ENCODE peak calls at places on chromosomes 6 and 20, in seven cellular contexts. D is mesothelial cell of epicardium, P is tibial nerve, J is AG04450, Y is brain microvascular endothelial cell, L is fibroblast of lung, T is left lung. R is an unnamed sample.

GRCh38 chr20:45209924-45210323 is 3.1 kb downstream of the SEMG1 start:
- DNase-seq in P (no peak), D (no peak), T (no peak), Y (no peak), J (no peak), L (no peak), R (no peak)

GRCh38 chr6:24719125-24719931 is at the start of gene C6orf62:
- DNase-seq in L (peak; percentile 33), D (no peak), P (no peak), T (peak; percentile 81), J (no peak), Y (peak; percentile 8), R (no peak)

GRCh38 chr6:43395822-43396221 is 26.4 kb upstream of the ZNF318 start:
- DNase-seq in P (no peak), T (no peak), J (no peak), D (no peak), L (no peak), Y (no peak), R (no peak)

GRCh38 chr6:30350519-30350918 is 5.6 kb downstream of the RPP21 start:
- DNase-seq in Y (no peak), T (no peak), L (peak; percentile 24), P (no peak), D (no peak), J (no peak), R (no peak)

GRCh38 chr20:23097636-23098580 is 11.8 kb upstream of the CD93 start:
- DNase-seq in J (no peak), L (no peak), P (no peak), T (no peak), D (no peak), Y (no peak), R (no peak)

GRCh38 chr20:31566658-31567379 is 38.3 kb upstream of the ID1 start:
- DNase-seq in D (no peak), J (no peak), Y (no peak), L (peak; percentile 25), T (no peak), P (no peak), R (no peak)

GRCh38 chr6:143400258-143401059 is 50.0 kb downstream of the ADAT2 start:
- DNase-seq in P (no peak), T (no peak), Y (no peak), J (no peak), L (peak; percentile 44), D (no peak), R (no peak)

GRCh38 chr6:79868098-79868722 is 79.1 kb downstream of the ELOVL4 start:
- DNase-seq in L (peak; percentile 59), Y (peak; percentile 65), T (no peak), J (peak; percentile 39), D (no peak), P (no peak), R (no peak)

GRCh38 chr20:8790442-8791074 is 278.3 kb upstream of the PLCB4 start:
- DNase-seq in D (no peak), J (peak; percentile 15), Y (peak; percentile 61), P (no peak), L (peak; percentile 45), T (no peak), R (no peak)

GRCh38 chr6:145714731-145715130 is 20.6 kb downstream of the EPM2A start:
- DNase-seq in J (no peak), T (no peak), L (no peak), D (no peak), P (no peak), Y (no peak), R (no peak)

GRCh38 chr20:9966966-9967365 is 67.8 kb upstream of the ANKEF1 start:
- DNase-seq in J (no peak), L (no peak), D (no peak), Y (no peak), T (no peak), P (no peak), R (no peak)

GRCh38 chr20:871948-872347 is 38.4 kb downstream of the FAM110A start:
- DNase-seq in J (no peak), P (no peak), D (no peak), T (no peak), L (no peak), Y (no peak), R (no peak)

GRCh38 chr6:127855542-127856159 is 45.2 kb downstream of the THEMIS start:
- DNase-seq in P (no peak), Y (peak; percentile 54), J (no peak), T (no peak), D (no peak), L (no peak), R (no peak)

GRCh38 chr6:165659945-165660862 is 2.8 kb downstream of the PDE10A start:
- DNase-seq in P (no peak), T (no peak), J (no peak), Y (no peak), L (no peak), D (no peak), R (no peak)

GRCh38 chr6:20850687-20851416 is 316.6 kb downstream of the CDKAL1 start:
- DNase-seq in P (no peak), J (no peak), L (no peak), Y (no peak), D (no peak), T (no peak), R (no peak)

GRCh38 chr6:154754152-154754551 is 20.9 kb downstream of the SCAF8 start:
- DNase-seq in Y (peak; percentile 18), L (peak; percentile 76), J (no peak), D (no peak), P (no peak), T (no peak), R (no peak)

GRCh38 chr6:33589723-33590530 is 9.9 kb upstream of the BAK1 start:
- DNase-seq in Y (peak; percentile 41), P (no peak), L (peak; percentile 91), T (peak; percentile 87), J (peak; percentile 57), D (no peak), R (no peak)

GRCh38 chr6:134247271-134247833 is 70.6 kb downstream of the SGK1 start:
- DNase-seq in Y (no peak), P (no peak), T (no peak), D (no peak), L (no peak), J (no peak), R (no peak)

GRCh38 chr20:6502219-6502618 is 265.3 kb upstream of the BMP2 start:
- DNase-seq in D (no peak), T (no peak), J (no peak), L (peak; percentile 38), P (no peak), Y (no peak), R (no peak)

DNA sequence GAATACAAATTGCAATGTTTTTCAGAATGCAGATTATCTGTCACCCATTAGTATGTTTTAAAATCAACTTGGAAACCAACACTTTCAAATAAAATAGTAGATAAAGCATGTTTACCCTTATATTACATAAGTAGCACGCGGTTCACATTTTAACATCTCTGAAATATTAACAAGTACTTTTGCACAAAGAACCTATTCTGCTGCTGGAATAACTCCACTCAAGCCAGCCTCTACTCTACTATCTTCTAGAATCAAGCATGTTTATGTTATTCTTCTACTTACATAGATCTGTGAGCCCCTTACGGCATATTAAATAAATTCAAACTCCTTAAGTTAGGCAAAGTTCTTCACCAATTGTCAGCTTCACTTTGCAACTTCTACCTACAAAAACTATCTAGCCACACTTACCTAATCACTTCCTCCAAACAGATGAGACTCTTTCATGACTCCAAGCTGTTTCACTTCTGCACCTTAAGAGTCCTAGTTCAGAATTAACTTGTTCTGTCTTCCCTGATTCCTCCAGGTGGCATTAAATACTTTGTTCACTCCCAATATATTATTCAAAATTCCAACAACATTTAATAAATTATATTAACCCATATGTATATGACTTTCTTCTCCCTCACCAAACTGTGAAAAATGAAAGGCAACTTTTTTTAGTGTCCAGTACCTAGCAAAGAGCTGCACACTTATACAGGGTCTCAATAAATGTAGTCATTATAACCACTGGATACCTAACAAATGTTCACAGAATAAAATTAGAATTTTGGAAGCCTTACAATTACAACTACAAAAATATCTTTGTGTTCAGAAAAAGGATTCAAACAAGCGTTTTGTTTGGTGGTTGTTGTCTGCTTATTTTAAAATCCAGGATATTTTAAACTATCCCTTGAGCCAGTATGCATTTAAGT is 12.1 kb downstream of the CEP85L start:
- DNase-seq in Y (no peak), P (no peak), D (no peak), J (no peak), L (no peak), T (no peak), R (no peak)
- TF ChIP-seq CTCF in Y (no peak), P (no peak), D (no peak), J (no peak), L (no peak), T (no peak), R (no peak)

DNA sequence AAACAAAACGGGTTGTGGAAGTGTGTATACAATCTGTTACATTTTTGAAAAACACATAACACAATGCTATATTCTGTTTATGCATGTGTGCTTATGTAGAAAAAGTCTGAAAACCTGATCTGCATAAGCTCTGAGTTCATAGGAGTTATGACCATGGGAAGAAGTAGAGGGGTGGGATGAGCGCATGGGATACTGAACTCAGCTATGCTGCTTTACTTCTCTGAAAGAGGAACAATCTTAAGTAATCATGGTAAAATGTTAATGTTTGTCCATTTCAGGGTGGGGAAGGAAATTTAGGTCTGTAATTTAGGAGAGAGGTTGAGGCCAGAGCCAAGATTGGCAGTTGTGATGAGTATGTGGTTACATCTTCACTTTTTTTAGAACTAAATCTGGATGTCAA is 126.8 kb downstream of the MTHFD1L start:
- DNase-seq in T (no peak), J (no peak), Y (no peak), D (no peak), L (no peak), P (no peak), R (no peak)
- TF ChIP-seq CTCF in T (no peak), J (no peak), Y (no peak), D (no peak), L (no peak), P (no peak), R (no peak)

DNA sequence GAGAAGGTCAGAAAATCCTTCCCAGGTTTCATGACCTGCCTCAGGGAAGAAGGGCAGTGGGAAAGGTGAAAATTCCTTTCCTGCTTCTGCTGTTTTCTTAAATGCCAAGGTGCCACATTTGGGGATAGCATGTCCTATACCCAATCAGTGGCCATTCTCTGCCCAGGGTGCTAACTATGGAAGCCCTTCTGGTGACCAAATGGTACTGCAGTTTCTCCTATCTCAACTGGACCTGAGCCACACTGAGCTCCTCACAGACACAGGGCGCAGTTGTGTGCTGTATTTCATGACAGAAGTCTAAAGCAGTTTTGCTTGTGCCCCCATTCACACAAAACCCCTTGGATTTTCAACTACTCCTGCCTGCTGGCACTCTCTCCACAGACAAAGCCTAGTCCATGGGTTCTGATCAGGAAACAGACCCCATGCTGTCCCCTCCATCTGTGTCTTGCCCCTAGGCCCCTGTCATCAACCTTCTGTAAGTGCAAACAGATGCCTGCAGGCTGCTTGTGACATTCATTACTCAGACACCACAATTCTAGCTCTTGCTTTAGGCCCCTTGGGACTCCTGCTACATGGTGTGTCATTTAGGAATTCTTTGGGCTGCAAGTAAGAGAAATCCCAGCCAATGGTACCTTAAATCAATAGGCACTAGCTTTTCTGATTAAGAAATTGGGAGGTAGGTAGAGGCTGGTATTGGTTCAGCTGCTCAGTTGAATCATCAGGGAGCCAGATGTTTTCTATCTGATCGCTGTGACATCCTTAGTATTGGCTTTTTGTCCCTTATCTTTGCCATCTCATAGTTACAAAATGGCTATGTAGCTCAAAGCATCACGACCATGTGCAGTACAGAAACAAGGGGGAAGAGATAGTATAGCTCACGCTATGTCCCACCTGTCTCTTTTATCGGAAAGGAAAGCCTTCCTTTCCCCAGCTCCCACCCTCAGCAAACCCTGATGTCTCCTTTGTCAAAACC is 147.8 kb downstream of the CD83 start:
- DNase-seq in Y (no peak), P (no peak), L (no peak), D (no peak), T (no peak), J (no peak), R (no peak)
- TF ChIP-seq CTCF in Y (peak; percentile 26), P (no peak), L (no peak), D (peak; percentile 25), T (no peak), J (peak; percentile 10), R (peak; percentile 35)

GRCh38 chr20:20465259-20465658 is 97.4 kb downstream of the INSM1 start:
- DNase-seq in L (no peak), Y (no peak), T (no peak), P (no peak), D (no peak), J (no peak), R (no peak)
- TF ChIP-seq CTCF in L (peak; percentile 57), Y (peak; percentile 71), T (no peak), P (no peak), D (no peak), J (peak; percentile 58), R (peak; percentile 40)